ENCODE peak calls at places on chromosomes 6 and 20, in nine cellular contexts. One of them, this sample, is unnamed.
A peak's percentile ranks its signal among the peaks of the same experiment; 100 is the strongest.

GRCh38 chr6:146770965-146771735 is 172.4 kb downstream of the ADGB start:
- DNase-seq in SJCRH30: no peak
- DNase-seq in ascending aorta: peak; percentile 66
- DNase-seq in skeletal muscle cell: no peak
- DNase-seq in ovary: no peak
- DNase-seq in HCT116: no peak
- DNase-seq in uterus: peak; percentile 60
- DNase-seq in small intestine: no peak
- DNase-seq in lower lobe of right lung: peak; percentile 66
- DNase-seq in this sample: no peak

GRCh38 chr6:13457577-13457976 is 29.8 kb downstream of the GFOD1 start:
- DNase-seq in SJCRH30: no peak
- DNase-seq in ascending aorta: no peak
- DNase-seq in skeletal muscle cell: peak; percentile 42
- DNase-seq in ovary: no peak
- DNase-seq in HCT116: no peak
- DNase-seq in uterus: no peak
- DNase-seq in small intestine: no peak
- DNase-seq in lower lobe of right lung: no peak
- DNase-seq in this sample: no peak

GRCh38 chr6:149234051-149234962 is 83.2 kb upstream of the TAB2 start:
- DNase-seq in SJCRH30: no peak
- DNase-seq in ascending aorta: no peak
- DNase-seq in skeletal muscle cell: peak; percentile 46
- DNase-seq in ovary: no peak
- DNase-seq in HCT116: peak; percentile 48
- DNase-seq in uterus: no peak
- DNase-seq in small intestine: no peak
- DNase-seq in lower lobe of right lung: no peak
- DNase-seq in this sample: no peak

GRCh38 chr6:156718647-156719394 is 58.4 kb upstream of the ARID1B start:
- DNase-seq in SJCRH30: peak; percentile 44
- DNase-seq in ascending aorta: peak; percentile 93
- DNase-seq in skeletal muscle cell: no peak
- DNase-seq in ovary: peak; percentile 63
- DNase-seq in HCT116: peak; percentile 69
- DNase-seq in uterus: peak; percentile 75
- DNase-seq in small intestine: no peak
- DNase-seq in lower lobe of right lung: no peak
- DNase-seq in this sample: no peak

GRCh38 chr6:409370-409972 is 17.9 kb downstream of the IRF4 start:
- DNase-seq in SJCRH30: no peak
- DNase-seq in ascending aorta: no peak
- DNase-seq in skeletal muscle cell: no peak
- DNase-seq in ovary: no peak
- DNase-seq in HCT116: no peak
- DNase-seq in uterus: no peak
- DNase-seq in small intestine: no peak
- DNase-seq in lower lobe of right lung: no peak
- DNase-seq in this sample: no peak

GRCh38 chr6:100464910-100465700 is at the start of gene SIM1:
- DNase-seq in SJCRH30: no peak
- DNase-seq in ascending aorta: no peak
- DNase-seq in skeletal muscle cell: peak; percentile 51
- DNase-seq in ovary: peak; percentile 43
- DNase-seq in HCT116: no peak
- DNase-seq in uterus: no peak
- DNase-seq in small intestine: peak; percentile 34
- DNase-seq in lower lobe of right lung: no peak
- DNase-seq in this sample: no peak

GRCh38 chr6:78611886-78612480 is 255.4 kb upstream of the IRAK1BP1 start:
- DNase-seq in SJCRH30: peak; percentile 28
- DNase-seq in ascending aorta: no peak
- DNase-seq in skeletal muscle cell: no peak
- DNase-seq in ovary: no peak
- DNase-seq in HCT116: no peak
- DNase-seq in uterus: no peak
- DNase-seq in small intestine: no peak
- DNase-seq in lower lobe of right lung: no peak
- DNase-seq in this sample: no peak

GRCh38 chr20:13396036-13396435 is 175.0 kb downstream of the ISM1 start:
- DNase-seq in SJCRH30: no peak
- DNase-seq in ascending aorta: no peak
- DNase-seq in skeletal muscle cell: peak; percentile 13
- DNase-seq in ovary: no peak
- DNase-seq in HCT116: no peak
- DNase-seq in uterus: no peak
- DNase-seq in small intestine: no peak
- DNase-seq in lower lobe of right lung: no peak
- DNase-seq in this sample: no peak

GRCh38 chr6:131063764-131064272 is 773 bp upstream of the EPB41L2 start:
- DNase-seq in SJCRH30: no peak
- DNase-seq in ascending aorta: no peak
- DNase-seq in skeletal muscle cell: no peak
- DNase-seq in ovary: peak; percentile 42
- DNase-seq in HCT116: no peak
- DNase-seq in uterus: peak; percentile 42
- DNase-seq in small intestine: peak; percentile 12
- DNase-seq in lower lobe of right lung: no peak
- DNase-seq in this sample: no peak

GRCh38 chr20:17655286-17655651 is 26.8 kb downstream of the RRBP1 start:
- DNase-seq in SJCRH30: no peak
- DNase-seq in ascending aorta: no peak
- DNase-seq in skeletal muscle cell: no peak
- DNase-seq in ovary: no peak
- DNase-seq in HCT116: no peak
- DNase-seq in uterus: peak; percentile 14
- DNase-seq in small intestine: no peak
- DNase-seq in lower lobe of right lung: no peak
- DNase-seq in this sample: no peak

GRCh38 chr6:131015630-131016263 is 47.3 kb downstream of the EPB41L2 start:
- DNase-seq in SJCRH30: no peak
- DNase-seq in ascending aorta: no peak
- DNase-seq in skeletal muscle cell: peak; percentile 60
- DNase-seq in ovary: no peak
- DNase-seq in HCT116: no peak
- DNase-seq in uterus: no peak
- DNase-seq in small intestine: no peak
- DNase-seq in lower lobe of right lung: no peak
- DNase-seq in this sample: no peak

GRCh38 chr6:53917464-53917842 is 122.6 kb downstream of the LRRC1 start:
- DNase-seq in SJCRH30: no peak
- DNase-seq in ascending aorta: no peak
- DNase-seq in skeletal muscle cell: no peak
- DNase-seq in ovary: no peak
- DNase-seq in HCT116: no peak
- DNase-seq in uterus: no peak
- DNase-seq in small intestine: no peak
- DNase-seq in lower lobe of right lung: no peak
- DNase-seq in this sample: no peak

GRCh38 chr6:52416629-52417151 is 3.5 kb upstream of the EFHC1 start:
- DNase-seq in SJCRH30: peak; percentile 73
- DNase-seq in ascending aorta: peak; percentile 61
- DNase-seq in skeletal muscle cell: no peak
- DNase-seq in ovary: no peak
- DNase-seq in HCT116: peak; percentile 77
- DNase-seq in uterus: no peak
- DNase-seq in small intestine: peak; percentile 83
- DNase-seq in lower lobe of right lung: no peak
- DNase-seq in this sample: peak; percentile 40

GRCh38 chr6:145733770-145734169 is 1.6 kb downstream of the EPM2A start:
- DNase-seq in SJCRH30: peak; percentile 41
- DNase-seq in ascending aorta: no peak
- DNase-seq in skeletal muscle cell: no peak
- DNase-seq in ovary: no peak
- DNase-seq in HCT116: no peak
- DNase-seq in uterus: no peak
- DNase-seq in small intestine: peak; percentile 8
- DNase-seq in lower lobe of right lung: no peak
- DNase-seq in this sample: no peak

GRCh38 chr6:144646066-144646800 is 361.1 kb downstream of the UTRN start:
- DNase-seq in SJCRH30: no peak
- DNase-seq in ascending aorta: no peak
- DNase-seq in skeletal muscle cell: no peak
- DNase-seq in ovary: no peak
- DNase-seq in HCT116: no peak
- DNase-seq in uterus: no peak
- DNase-seq in small intestine: no peak
- DNase-seq in lower lobe of right lung: no peak
- DNase-seq in this sample: no peak

GRCh38 chr6:138724015-138724414 is 49.6 kb upstream of the CCDC28A start:
- DNase-seq in SJCRH30: peak; percentile 38
- DNase-seq in ascending aorta: no peak
- DNase-seq in skeletal muscle cell: peak; percentile 26
- DNase-seq in ovary: no peak
- DNase-seq in HCT116: peak; percentile 28
- DNase-seq in uterus: no peak
- DNase-seq in small intestine: peak; percentile 17
- DNase-seq in lower lobe of right lung: peak; percentile 48
- DNase-seq in this sample: peak; percentile 75

GRCh38 chr6:82955841-82956240 is 109.8 kb downstream of the UBE3D start:
- DNase-seq in SJCRH30: no peak
- DNase-seq in ascending aorta: no peak
- DNase-seq in skeletal muscle cell: peak; percentile 67
- DNase-seq in ovary: no peak
- DNase-seq in HCT116: no peak
- DNase-seq in uterus: no peak
- DNase-seq in small intestine: no peak
- DNase-seq in lower lobe of right lung: no peak
- DNase-seq in this sample: no peak

GRCh38 chr20:3784226-3784853 is 2.2 kb downstream of the CENPB start:
- DNase-seq in SJCRH30: no peak
- DNase-seq in ascending aorta: no peak
- DNase-seq in skeletal muscle cell: no peak
- DNase-seq in ovary: no peak
- DNase-seq in HCT116: no peak
- DNase-seq in uterus: no peak
- DNase-seq in small intestine: no peak
- DNase-seq in lower lobe of right lung: peak; percentile 47
- DNase-seq in this sample: no peak

GRCh38 chr20:40320612-40321011 is 368.4 kb downstream of the MAFB start:
- DNase-seq in SJCRH30: no peak
- DNase-seq in ascending aorta: no peak
- DNase-seq in skeletal muscle cell: no peak
- DNase-seq in ovary: no peak
- DNase-seq in HCT116: no peak
- DNase-seq in uterus: no peak
- DNase-seq in small intestine: no peak
- DNase-seq in lower lobe of right lung: no peak
- DNase-seq in this sample: no peak

DNA sequence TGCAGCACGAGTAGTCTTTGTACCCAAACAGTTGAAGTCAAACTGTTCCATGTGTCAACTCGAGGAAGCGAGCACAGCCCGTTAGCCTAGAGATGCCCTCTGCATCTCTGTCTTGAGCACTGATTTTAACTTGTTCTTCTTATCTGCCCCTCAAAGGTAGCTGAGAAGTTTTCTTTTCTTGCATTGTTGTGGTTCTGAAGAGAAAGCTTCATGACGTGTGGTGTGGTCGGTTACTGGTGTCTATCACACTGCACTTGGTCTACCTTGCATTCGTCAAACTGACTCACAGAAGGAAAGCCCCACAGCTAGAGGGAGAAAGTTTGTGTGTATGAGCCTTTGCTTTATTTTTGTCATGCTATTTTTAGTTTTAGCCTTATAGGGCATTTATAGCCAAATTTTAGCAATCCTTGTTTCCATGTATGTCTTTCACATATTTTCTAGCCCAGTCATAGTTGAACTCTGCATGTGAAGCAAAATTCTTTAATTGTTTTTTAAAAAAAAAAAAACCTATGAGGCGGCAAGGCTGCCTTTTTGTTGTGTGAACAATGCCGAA is 115.1 kb downstream of the JAG1 start:
- DNase-seq in SJCRH30: no peak
- DNase-seq in ascending aorta: peak; percentile 76
- DNase-seq in skeletal muscle cell: peak; percentile 86
- DNase-seq in ovary: no peak
- DNase-seq in HCT116: no peak
- DNase-seq in uterus: no peak
- DNase-seq in small intestine: no peak
- DNase-seq in lower lobe of right lung: no peak
- DNase-seq in this sample: no peak
- H3K4me3 ChIP-seq in SJCRH30: no peak overlapping the region
- H3K4me3 ChIP-seq in ascending aorta: peak overlapping the region; percentile 25
- H3K4me3 ChIP-seq in skeletal muscle cell: no peak overlapping the region
- H3K4me3 ChIP-seq in ovary: no peak overlapping the region
- H3K4me3 ChIP-seq in HCT116: no peak overlapping the region
- H3K4me3 ChIP-seq in uterus: no peak overlapping the region
- H3K4me3 ChIP-seq in small intestine: no peak overlapping the region
- H3K4me3 ChIP-seq in lower lobe of right lung: no peak overlapping the region
- H3K4me3 ChIP-seq in this sample: no peak overlapping the region

GRCh38 chr20:59005523-59006166 is 1.4 kb downstream of the CTSZ start:
- DNase-seq in SJCRH30: no peak
- DNase-seq in ascending aorta: peak; percentile 58
- DNase-seq in skeletal muscle cell: no peak
- DNase-seq in ovary: no peak
- DNase-seq in HCT116: no peak
- DNase-seq in uterus: no peak
- DNase-seq in small intestine: no peak
- DNase-seq in lower lobe of right lung: no peak
- DNase-seq in this sample: no peak
- H3K4me3 ChIP-seq in SJCRH30: no peak overlapping the region
- H3K4me3 ChIP-seq in ascending aorta: peak overlapping the region; percentile 73
- H3K4me3 ChIP-seq in skeletal muscle cell: peak overlapping the region; percentile 66
- H3K4me3 ChIP-seq in ovary: peak overlapping the region; percentile 53
- H3K4me3 ChIP-seq in HCT116: peak overlapping the region; percentile 74
- H3K4me3 ChIP-seq in uterus: peak overlapping the region; percentile 54
- H3K4me3 ChIP-seq in small intestine: peak overlapping the region; percentile 87
- H3K4me3 ChIP-seq in lower lobe of right lung: peak overlapping the region; percentile 91
- H3K4me3 ChIP-seq in this sample: peak overlapping the region; percentile 86

DNA sequence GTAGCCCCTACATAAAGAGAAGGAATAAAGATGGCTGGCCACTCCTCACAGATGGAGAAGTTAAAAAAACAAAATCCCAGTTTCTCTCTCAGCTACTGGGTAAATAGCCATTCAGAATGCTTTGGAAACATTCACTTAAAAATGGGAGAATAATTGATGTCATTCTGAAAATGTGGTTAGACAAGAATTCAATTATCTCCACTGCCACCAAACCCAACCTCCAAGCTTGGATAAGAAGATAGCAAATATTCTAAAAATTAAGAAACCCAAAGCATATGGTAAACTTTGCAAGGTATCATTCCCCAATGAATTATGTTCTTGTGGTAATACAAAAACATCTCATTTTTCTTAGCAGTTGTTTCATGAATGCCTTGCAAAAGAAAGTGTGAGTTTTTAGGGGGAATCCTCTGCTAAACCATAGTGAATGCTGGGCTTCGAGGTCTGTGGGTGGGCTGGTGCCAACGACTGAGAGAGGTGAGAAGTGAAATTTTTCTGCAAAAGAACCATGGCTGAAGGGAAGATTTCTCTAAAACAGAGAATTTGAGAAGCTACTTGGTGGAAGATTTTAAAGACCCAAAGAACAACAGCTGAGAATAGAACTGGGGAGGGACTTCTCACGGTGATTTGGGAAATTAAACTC is 497.9 kb upstream of the JARID2 start:
- DNase-seq in SJCRH30: no peak
- DNase-seq in ascending aorta: no peak
- DNase-seq in skeletal muscle cell: no peak
- DNase-seq in ovary: no peak
- DNase-seq in HCT116: no peak
- DNase-seq in uterus: no peak
- DNase-seq in small intestine: no peak
- DNase-seq in lower lobe of right lung: no peak
- DNase-seq in this sample: no peak
- H3K4me3 ChIP-seq in SJCRH30: no peak overlapping the region
- H3K4me3 ChIP-seq in ascending aorta: no peak overlapping the region
- H3K4me3 ChIP-seq in skeletal muscle cell: no peak overlapping the region
- H3K4me3 ChIP-seq in ovary: no peak overlapping the region
- H3K4me3 ChIP-seq in HCT116: no peak overlapping the region
- H3K4me3 ChIP-seq in uterus: no peak overlapping the region
- H3K4me3 ChIP-seq in small intestine: no peak overlapping the region
- H3K4me3 ChIP-seq in lower lobe of right lung: no peak overlapping the region
- H3K4me3 ChIP-seq in this sample: no peak overlapping the region

GRCh38 chr6:26103141-26103769 is 16.0 kb downstream of the HFE start:
- DNase-seq in SJCRH30: peak; percentile 42
- DNase-seq in ascending aorta: no peak
- DNase-seq in skeletal muscle cell: no peak
- DNase-seq in ovary: no peak
- DNase-seq in HCT116: no peak
- DNase-seq in uterus: no peak
- DNase-seq in small intestine: peak; percentile 49
- DNase-seq in lower lobe of right lung: no peak
- DNase-seq in this sample: no peak
- H3K4me3 ChIP-seq in SJCRH30: peak overlapping the region; percentile 48
- H3K4me3 ChIP-seq in ascending aorta: peak overlapping the region; percentile 79
- H3K4me3 ChIP-seq in skeletal muscle cell: peak overlapping the region; percentile 60
- H3K4me3 ChIP-seq in ovary: peak overlapping the region; percentile 7
- H3K4me3 ChIP-seq in HCT116: peak overlapping the region; percentile 59
- H3K4me3 ChIP-seq in uterus: peak overlapping the region; percentile 50
- H3K4me3 ChIP-seq in small intestine: no peak overlapping the region
- H3K4me3 ChIP-seq in lower lobe of right lung: peak overlapping the region; percentile 49
- H3K4me3 ChIP-seq in this sample: peak overlapping the region; percentile 26

This sample was measured in Caco-2.